ENCODE peak calls at places on chromosomes 5 and 9, in six cellular contexts. U, K, I, T, O and E are unnamed samples.
A peak's percentile ranks its signal among the peaks of the same experiment; 100 is the strongest.

GRCh38 chr5:114221807-114222206 is 140.1 kb upstream of the KCNN2 start:
- DNase-seq in U (no peak), K (no peak), I (no peak), T (no peak), O (no peak), E (no peak)

GRCh38 chr9:105502276-105502675 is 54.4 kb downstream of the FSD1L start:
- DNase-seq in U (no peak), K (no peak), I (no peak), T (no peak), O (no peak), E (no peak)

GRCh38 chr5:88964831-88965230 is 81.8 kb upstream of the MEF2C start:
- DNase-seq in U (no peak), K (no peak), I (no peak), T (no peak), O (no peak), E (peak; percentile 94)

GRCh38 chr9:6355728-6356127 is 27.6 kb downstream of the TPD52L3 start:
- DNase-seq in U (peak; percentile 87), K (no peak), I (no peak), T (no peak), O (no peak), E (peak; percentile 65)

GRCh38 chr9:36450110-36450732 is 50.2 kb upstream of the RNF38 start:
- DNase-seq in U (peak; percentile 78), K (peak; percentile 81), I (peak; percentile 14), T (peak; percentile 53), O (peak; percentile 26), E (peak; percentile 72)

GRCh38 chr5:159469496-159470370 is 139.4 kb upstream of the IL12B start:
- DNase-seq in U (peak; percentile 49), K (no peak), I (no peak), T (no peak), O (peak; percentile 55), E (peak; percentile 61)

GRCh38 chr9:129336601-129337286 is 158.7 kb upstream of the IER5L start:
- DNase-seq in U (peak; percentile 81), K (peak; percentile 89), I (no peak), T (no peak), O (peak; percentile 41), E (no peak)

GRCh38 chr5:152736906-152737305 is 331.8 kb upstream of the NMUR2 start:
- DNase-seq in U (no peak), K (no peak), I (no peak), T (no peak), O (no peak), E (no peak)

GRCh38 chr5:154948313-154948712 is 7.4 kb downstream of the MRPL22 start:
- DNase-seq in U (no peak), K (no peak), I (no peak), T (no peak), O (no peak), E (no peak)

GRCh38 chr9:72351538-72352453 is 13.2 kb downstream of the ZFAND5 start:
- DNase-seq in U (peak; percentile 85), K (no peak), I (peak; percentile 28), T (no peak), O (no peak), E (peak; percentile 84)

GRCh38 chr5:35758151-35758724 is 98.5 kb upstream of the IL7R start:
- DNase-seq in U (no peak), K (no peak), I (no peak), T (no peak), O (no peak), E (no peak)

GRCh38 chr5:169742773-169743296 is 105.8 kb downstream of the DOCK2 start:
- DNase-seq in U (peak; percentile 77), K (no peak), I (peak; percentile 50), T (no peak), O (no peak), E (peak; percentile 88)

GRCh38 chr5:8714197-8714596 is 831.7 kb downstream of the SEMA5A start:
- DNase-seq in U (no peak), K (no peak), I (no peak), T (no peak), O (no peak), E (no peak)

GRCh38 chr5:102863058-102863457 is 108.0 kb downstream of the PAM start:
- DNase-seq in U (no peak), K (no peak), I (no peak), T (no peak), O (no peak), E (no peak)

GRCh38 chr9:125404733-125405132 is 143.1 kb downstream of the GAPVD1 start:
- DNase-seq in U (no peak), K (no peak), I (no peak), T (no peak), O (no peak), E (no peak)

GRCh38 chr9:36039121-36039520 is 2.4 kb downstream of the RECK start:
- DNase-seq in U (no peak), K (no peak), I (no peak), T (no peak), O (no peak), E (no peak)

GRCh38 chr9:35164711-35165110 is 2.9 kb downstream of the UNC13B start:
- DNase-seq in U (peak; percentile 29), K (no peak), I (no peak), T (no peak), O (no peak), E (peak; percentile 29)

GRCh38 chr5:36367524-36367923 is 65.8 kb upstream of the RANBP3L start:
- DNase-seq in U (peak; percentile 70), K (no peak), I (no peak), T (no peak), O (no peak), E (no peak)

GRCh38 chr5:30908356-30908755 is 285.1 kb upstream of the CDH6 start:
- DNase-seq in U (peak; percentile 4), K (no peak), I (no peak), T (no peak), O (no peak), E (no peak)

GRCh38 chr9:114300153-114300845 is 22.6 kb upstream of the ORM1 start:
- DNase-seq in U (no peak), K (no peak), I (no peak), T (no peak), O (no peak), E (no peak)

GRCh38 chr9:105007143-105007542 is 79.2 kb upstream of the ABCA1 start:
- DNase-seq in U (peak; percentile 84), K (no peak), I (peak; percentile 39), T (no peak), O (no peak), E (peak; percentile 72)

GRCh38 chr5:35857606-35858205 is 1.0 kb downstream of the IL7R start:
- DNase-seq in U (peak; percentile 89), K (no peak), I (no peak), T (no peak), O (no peak), E (peak; percentile 95)

GRCh38 chr9:75891277-75892167 is 1.0 kb downstream of the PCSK5 start:
- DNase-seq in U (peak; percentile 51), K (peak; percentile 60), I (peak; percentile 21), T (peak; percentile 32), O (peak; percentile 46), E (no peak)

DNA sequence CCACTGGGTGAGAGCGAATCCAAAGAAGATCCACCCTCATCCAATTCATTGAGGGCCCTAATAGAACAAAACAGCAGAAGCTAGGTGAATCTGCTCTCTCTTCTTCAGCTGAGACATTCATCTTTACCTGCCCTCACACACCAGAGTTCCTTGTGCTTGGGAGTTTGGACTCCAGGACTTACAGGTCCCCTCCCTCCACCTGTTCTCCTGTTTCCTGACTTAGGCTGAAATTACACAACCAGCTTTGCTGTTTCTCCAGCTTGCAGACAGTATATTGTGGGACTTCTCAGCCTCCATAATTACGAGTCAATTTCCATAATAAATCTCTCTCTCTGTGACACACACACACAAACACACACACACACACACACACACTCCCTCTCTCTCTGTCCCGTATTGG is 19.1 kb downstream of the TMEM171 start:
- DNase-seq in U (no peak), K (no peak), I (no peak), T (no peak), O (no peak), E (no peak)
- H3K36me3 ChIP-seq in U (no peaks in the 10 kb centered on the region), K (no peaks in the 10 kb centered on the region), I (no peaks in the 10 kb centered on the region), T (no peaks in the 10 kb centered on the region), O (no peaks in the 10 kb centered on the region), E (no peaks in the 10 kb centered on the region)

GRCh38 chr5:157107508-157107907 is 1.3 kb downstream of the HAVCR2 start:
- DNase-seq in U (no peak), K (no peak), I (no peak), T (no peak), O (no peak), E (no peak)

GRCh38 chr5:157113007-157113406 is 4.2 kb upstream of the HAVCR2 start:
- DNase-seq in U (peak; percentile 29), K (no peak), I (no peak), T (no peak), O (no peak), E (no peak)

GRCh38 chr5:157106668-157107461 is 2.0 kb downstream of the HAVCR2 start:
- DNase-seq in U (peak; percentile 22), K (no peak), I (no peak), T (no peak), O (no peak), E (no peak)

GRCh38 chr5:157108961-157109360 is at the start of gene HAVCR2:
- DNase-seq in U (no peak), K (no peak), I (no peak), T (no peak), O (peak; percentile 64), E (no peak)

DNA sequence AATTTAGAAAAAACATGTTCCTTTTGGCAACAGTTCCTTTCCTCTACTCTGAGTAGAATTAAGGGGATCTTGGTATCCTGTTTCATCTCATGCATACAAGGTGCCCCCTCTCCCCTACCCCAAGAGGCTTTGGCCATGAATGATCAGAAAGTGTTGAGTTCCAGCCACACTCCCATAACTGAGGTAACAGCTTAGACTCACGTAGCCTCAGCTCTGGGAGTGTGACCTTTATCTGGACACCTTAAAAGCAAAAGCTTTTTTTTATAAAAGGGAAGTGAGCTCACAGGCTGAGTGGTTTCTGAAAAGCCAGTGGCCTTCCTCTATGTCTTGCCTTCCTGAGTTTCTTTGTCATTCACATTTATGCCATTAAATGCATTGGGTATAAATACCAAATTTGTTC is 900 bp upstream of the HAVCR2 start:
- DNase-seq in U (no peak), K (no peak), I (no peak), T (no peak), O (peak; percentile 65), E (no peak)
- H3K9me2 ChIP-seq in U (no peaks in the 10 kb centered on the region), K (no peaks in the 10 kb centered on the region), I (no peaks in the 10 kb centered on the region), T (no peaks in the 10 kb centered on the region), O (no peaks in the 10 kb centered on the region), E (no peaks in the 10 kb centered on the region)

GRCh38 chr9:126937444-126937843 is 22.9 kb downstream of the RALGPS1 start:
- DNase-seq in U (no peak), K (no peak), I (no peak), T (no peak), O (no peak), E (no peak)
- H3F3A ChIP-seq in U (no peaks in the 10 kb centered on the region), K (no peaks in the 10 kb centered on the region), I (peaks cover 3% of the 10 kb centered on the region), T (no peaks in the 10 kb centered on the region), O (no peaks in the 10 kb centered on the region), E (no peaks in the 10 kb centered on the region)

DNA sequence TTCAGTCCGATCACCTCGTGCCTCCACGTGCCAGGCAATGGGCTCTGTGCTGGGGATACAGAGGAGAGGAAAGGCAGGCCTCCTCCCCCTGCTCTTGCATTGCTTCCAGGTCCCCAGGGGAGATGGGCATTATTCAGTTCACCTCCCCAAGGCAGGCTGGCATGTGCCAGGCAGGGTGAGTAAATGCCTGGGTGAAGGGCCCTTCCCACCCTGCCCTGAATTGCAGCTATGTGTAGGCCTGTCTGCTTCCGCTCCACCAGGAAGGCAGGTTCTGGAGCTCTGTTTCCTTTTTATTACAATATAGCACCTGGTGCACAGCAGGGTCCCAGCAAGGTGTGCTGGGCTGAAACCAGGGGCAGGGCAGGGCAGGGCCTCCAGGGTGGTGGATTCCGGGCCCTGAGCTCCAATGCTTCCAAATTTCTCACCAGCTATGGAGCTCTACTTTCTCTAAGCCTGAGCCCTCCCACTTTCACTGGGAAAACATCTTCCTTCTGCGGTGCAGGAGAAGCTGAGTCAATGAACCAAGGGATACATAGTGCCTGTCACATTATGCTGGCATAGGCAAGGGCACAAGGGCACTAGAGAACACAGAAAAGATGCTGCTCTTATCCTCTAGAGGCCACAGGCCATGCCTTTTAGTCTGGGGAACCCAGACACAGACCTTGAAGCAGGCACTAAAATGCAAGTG is 42.0 kb downstream of the SHB start:
- DNase-seq in U (no peak), K (no peak), I (no peak), T (no peak), O (no peak), E (no peak)
- H3K36me3 ChIP-seq in U (no peaks in the 10 kb centered on the region), K (no peaks in the 10 kb centered on the region), I (no peaks in the 10 kb centered on the region), T (peaks cover 7% of the 10 kb centered on the region), O (no peaks in the 10 kb centered on the region), E (peaks cover 7% of the 10 kb centered on the region)